ENCODE peak calls at places on chromosome 4, in four cellular contexts. One of them, this sample, is unnamed.

GRCh38 chr4:128393111-128393704 is 105.6 kb upstream of the PGRMC2 start:
- DNase-seq in ascending aorta: no peak
- DNase-seq in HCT116: no peak
- DNase-seq in cardiac muscle cell: peak; percentile 62
- DNase-seq in this sample: no peak

GRCh38 chr4:86706923-86707597 is 112.9 kb downstream of the PTPN13 start:
- DNase-seq in ascending aorta: no peak
- DNase-seq in HCT116: no peak
- DNase-seq in cardiac muscle cell: peak; percentile 32
- DNase-seq in this sample: no peak

GRCh38 chr4:74934822-74935326 is 2.0 kb downstream of the PARM1 start:
- DNase-seq in ascending aorta: no peak
- DNase-seq in HCT116: no peak
- DNase-seq in cardiac muscle cell: no peak
- DNase-seq in this sample: no peak

GRCh38 chr4:15167743-15168142 is 165.5 kb downstream of the CPEB2 start:
- DNase-seq in ascending aorta: no peak
- DNase-seq in HCT116: no peak
- DNase-seq in cardiac muscle cell: no peak
- DNase-seq in this sample: no peak

GRCh38 chr4:794911-795725 is 30.8 kb downstream of the CPLX1 start:
- DNase-seq in ascending aorta: no peak
- DNase-seq in HCT116: no peak
- DNase-seq in cardiac muscle cell: no peak
- DNase-seq in this sample: no peak

GRCh38 chr4:128840711-128841318 is 31.3 kb downstream of the JADE1 start:
- DNase-seq in ascending aorta: no peak
- DNase-seq in HCT116: no peak
- DNase-seq in cardiac muscle cell: no peak
- DNase-seq in this sample: no peak

GRCh38 chr4:148922497-148922896 is 480.3 kb upstream of the NR3C2 start:
- DNase-seq in ascending aorta: no peak
- DNase-seq in HCT116: no peak
- DNase-seq in cardiac muscle cell: no peak
- DNase-seq in this sample: no peak

GRCh38 chr4:128241425-128241913 is 46.1 kb downstream of the PGRMC2 start:
- DNase-seq in ascending aorta: no peak
- DNase-seq in HCT116: no peak
- DNase-seq in cardiac muscle cell: peak; percentile 95
- DNase-seq in this sample: no peak

GRCh38 chr4:1644906-1645657 is 39.0 kb downstream of the FAM53A start:
- DNase-seq in ascending aorta: no peak
- DNase-seq in HCT116: no peak
- DNase-seq in cardiac muscle cell: peak; percentile 75
- DNase-seq in this sample: no peak

GRCh38 chr4:825063-825968 is 613 bp downstream of the CPLX1 start:
- DNase-seq in ascending aorta: no peak
- DNase-seq in HCT116: no peak
- DNase-seq in cardiac muscle cell: peak; percentile 33
- DNase-seq in this sample: no peak

GRCh38 chr4:31086771-31087330 is 366.7 kb downstream of the PCDH7 start:
- DNase-seq in ascending aorta: no peak
- DNase-seq in HCT116: no peak
- DNase-seq in cardiac muscle cell: no peak
- DNase-seq in this sample: no peak

GRCh38 chr4:138178566-138178965 is 63.6 kb downstream of the SLC7A11 start:
- DNase-seq in ascending aorta: no peak
- DNase-seq in HCT116: no peak
- DNase-seq in cardiac muscle cell: peak; percentile 43
- DNase-seq in this sample: no peak

GRCh38 chr4:75935628-75936027 is 5.2 kb downstream of the NAAA start:
- DNase-seq in ascending aorta: no peak
- DNase-seq in HCT116: no peak
- DNase-seq in cardiac muscle cell: no peak
- DNase-seq in this sample: no peak

GRCh38 chr4:132132433-132132832 is 1016.7 kb upstream of the PCDH10 start:
- DNase-seq in ascending aorta: no peak
- DNase-seq in HCT116: no peak
- DNase-seq in cardiac muscle cell: no peak
- DNase-seq in this sample: no peak

GRCh38 chr4:11281720-11282119 is 147.0 kb downstream of the HS3ST1 start:
- DNase-seq in ascending aorta: no peak
- DNase-seq in HCT116: no peak
- DNase-seq in cardiac muscle cell: peak; percentile 48
- DNase-seq in this sample: no peak

GRCh38 chr4:54100607-54101189 is 735 bp downstream of the GSX2 start:
- DNase-seq in ascending aorta: no peak
- DNase-seq in HCT116: no peak
- DNase-seq in cardiac muscle cell: no peak
- DNase-seq in this sample: no peak

GRCh38 chr4:168505996-168506395 is 9.1 kb downstream of the PALLD start:
- DNase-seq in ascending aorta: no peak
- DNase-seq in HCT116: no peak
- DNase-seq in cardiac muscle cell: no peak
- DNase-seq in this sample: no peak

GRCh38 chr4:128565565-128566186 is 243.8 kb upstream of the JADE1 start:
- DNase-seq in ascending aorta: no peak
- DNase-seq in HCT116: peak; percentile 46
- DNase-seq in cardiac muscle cell: peak; percentile 67
- DNase-seq in this sample: no peak

GRCh38 chr4:159305129-159305528 is 202.2 kb downstream of the RAPGEF2 start:
- DNase-seq in ascending aorta: no peak
- DNase-seq in HCT116: no peak
- DNase-seq in cardiac muscle cell: no peak
- DNase-seq in this sample: no peak

GRCh38 chr4:110418641-110419040 is 57.3 kb upstream of the ENPEP start:
- DNase-seq in ascending aorta: no peak
- DNase-seq in HCT116: no peak
- DNase-seq in cardiac muscle cell: no peak
- DNase-seq in this sample: no peak

GRCh38 chr4:99405433-99406115 is 29.6 kb downstream of the ADH7 start:
- DNase-seq in ascending aorta: no peak
- DNase-seq in HCT116: peak; percentile 60
- DNase-seq in cardiac muscle cell: peak; percentile 92
- DNase-seq in this sample: no peak

GRCh38 chr4:2256781-2257191 is 5.1 kb downstream of the MXD4 start:
- DNase-seq in ascending aorta: peak; percentile 71
- DNase-seq in HCT116: no peak
- DNase-seq in cardiac muscle cell: peak; percentile 40
- DNase-seq in this sample: no peak

GRCh38 chr4:80335554-80336358 is at the start of gene CFAP299:
- DNase-seq in ascending aorta: no peak
- DNase-seq in HCT116: peak; percentile 70
- DNase-seq in cardiac muscle cell: peak; percentile 91
- DNase-seq in this sample: peak; percentile 14

GRCh38 chr4:38785901-38786402 is 3.2 kb upstream of the TLR10 start:
- DNase-seq in ascending aorta: no peak
- DNase-seq in HCT116: no peak
- DNase-seq in cardiac muscle cell: no peak
- DNase-seq in this sample: no peak

GRCh38 chr4:42515156-42515884 is 118.0 kb downstream of the SHISA3 start:
- DNase-seq in ascending aorta: no peak
- DNase-seq in HCT116: no peak
- DNase-seq in cardiac muscle cell: peak; percentile 70
- DNase-seq in this sample: no peak

GRCh38 chr4:78566834-78567501 is 15.4 kb downstream of the ANXA3 start:
- DNase-seq in ascending aorta: no peak
- DNase-seq in HCT116: no peak
- DNase-seq in cardiac muscle cell: no peak
- DNase-seq in this sample: no peak

GRCh38 chr4:27239651-27240050 is 379.0 kb downstream of the STIM2 start:
- DNase-seq in ascending aorta: no peak
- DNase-seq in HCT116: no peak
- DNase-seq in cardiac muscle cell: no peak
- DNase-seq in this sample: no peak

GRCh38 chr4:25111648-25112196 is 48.5 kb downstream of the SEPSECS start:
- DNase-seq in ascending aorta: no peak
- DNase-seq in HCT116: no peak
- DNase-seq in cardiac muscle cell: no peak
- DNase-seq in this sample: no peak

GRCh38 chr4:161252520-161253141 is 911.2 kb downstream of the FSTL5 start:
- DNase-seq in ascending aorta: no peak
- DNase-seq in HCT116: peak; percentile 28
- DNase-seq in cardiac muscle cell: peak; percentile 1
- DNase-seq in this sample: no peak

GRCh38 chr4:56276547-56276946 is 110.7 kb downstream of the AASDH start:
- DNase-seq in ascending aorta: no peak
- DNase-seq in HCT116: no peak
- DNase-seq in cardiac muscle cell: no peak
- DNase-seq in this sample: no peak

DNA sequence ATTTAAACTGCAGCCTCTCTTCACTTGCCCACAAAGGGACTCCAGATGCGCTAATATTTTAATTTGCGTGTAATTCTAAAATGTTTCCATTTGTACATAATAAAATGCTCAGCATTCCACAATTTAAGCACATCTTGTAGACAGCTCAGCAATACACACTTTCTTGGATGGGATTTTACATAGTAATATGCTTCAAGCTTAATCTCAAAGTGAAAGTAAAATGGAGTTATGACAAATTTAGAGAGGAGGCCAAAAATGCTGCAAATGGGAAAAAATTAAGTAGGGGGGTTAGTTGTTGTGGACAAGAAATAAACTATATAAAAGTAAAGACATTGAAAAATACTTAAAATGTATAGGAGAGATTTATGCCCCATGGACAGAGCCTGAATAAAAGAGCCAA is 149.1 kb downstream of the FBXO8 start:
- DNase-seq in ascending aorta: no peak
- DNase-seq in HCT116: no peak
- DNase-seq in cardiac muscle cell: no peak
- DNase-seq in this sample: no peak
- H3K4me3 ChIP-seq in ascending aorta: peak overlapping the region; percentile 5
- H3K4me3 ChIP-seq in HCT116: no peak overlapping the region
- H3K4me3 ChIP-seq in cardiac muscle cell: no peak overlapping the region
- H3K4me3 ChIP-seq in this sample: no peak overlapping the region

GRCh38 chr4:118077767-118078105 is 43.5 kb downstream of the NDST3 start:
- DNase-seq in ascending aorta: no peak
- DNase-seq in HCT116: no peak
- DNase-seq in cardiac muscle cell: no peak
- DNase-seq in this sample: no peak

GRCh38 chr4:118082182-118082581 is 47.9 kb downstream of the NDST3 start:
- DNase-seq in ascending aorta: no peak
- DNase-seq in HCT116: no peak
- DNase-seq in cardiac muscle cell: no peak
- DNase-seq in this sample: no peak

GRCh38 chr4:118076958-118077766 is 42.9 kb downstream of the NDST3 start:
- DNase-seq in ascending aorta: no peak
- DNase-seq in HCT116: peak; percentile 32
- DNase-seq in cardiac muscle cell: peak; percentile 57
- DNase-seq in this sample: peak; percentile 1
- TF ChIP-seq CTCF in ascending aorta: no peak
- TF ChIP-seq CTCF in HCT116: peak; percentile 66
- TF ChIP-seq CTCF in cardiac muscle cell: peak; percentile 67
- TF ChIP-seq CTCF in this sample: peak; percentile 81

GRCh38 chr4:5708171-5708828 is at the start of gene EVC2:
- DNase-seq in ascending aorta: no peak
- DNase-seq in HCT116: no peak
- DNase-seq in cardiac muscle cell: peak; percentile 80
- DNase-seq in this sample: no peak

GRCh38 chr4:5706486-5707290 is 1.7 kb downstream of the EVC2 start:
- DNase-seq in ascending aorta: no peak
- DNase-seq in HCT116: no peak
- DNase-seq in cardiac muscle cell: no peak
- DNase-seq in this sample: no peak

GRCh38 chr4:5708829-5709680 is 696 bp upstream of the EVC2 start:
- DNase-seq in ascending aorta: no peak
- DNase-seq in HCT116: no peak
- DNase-seq in cardiac muscle cell: no peak
- DNase-seq in this sample: no peak

GRCh38 chr4:5705672-5706310 is 2.6 kb downstream of the EVC2 start:
- DNase-seq in ascending aorta: no peak
- DNase-seq in HCT116: no peak
- DNase-seq in cardiac muscle cell: peak; percentile 69
- DNase-seq in this sample: no peak

DNA sequence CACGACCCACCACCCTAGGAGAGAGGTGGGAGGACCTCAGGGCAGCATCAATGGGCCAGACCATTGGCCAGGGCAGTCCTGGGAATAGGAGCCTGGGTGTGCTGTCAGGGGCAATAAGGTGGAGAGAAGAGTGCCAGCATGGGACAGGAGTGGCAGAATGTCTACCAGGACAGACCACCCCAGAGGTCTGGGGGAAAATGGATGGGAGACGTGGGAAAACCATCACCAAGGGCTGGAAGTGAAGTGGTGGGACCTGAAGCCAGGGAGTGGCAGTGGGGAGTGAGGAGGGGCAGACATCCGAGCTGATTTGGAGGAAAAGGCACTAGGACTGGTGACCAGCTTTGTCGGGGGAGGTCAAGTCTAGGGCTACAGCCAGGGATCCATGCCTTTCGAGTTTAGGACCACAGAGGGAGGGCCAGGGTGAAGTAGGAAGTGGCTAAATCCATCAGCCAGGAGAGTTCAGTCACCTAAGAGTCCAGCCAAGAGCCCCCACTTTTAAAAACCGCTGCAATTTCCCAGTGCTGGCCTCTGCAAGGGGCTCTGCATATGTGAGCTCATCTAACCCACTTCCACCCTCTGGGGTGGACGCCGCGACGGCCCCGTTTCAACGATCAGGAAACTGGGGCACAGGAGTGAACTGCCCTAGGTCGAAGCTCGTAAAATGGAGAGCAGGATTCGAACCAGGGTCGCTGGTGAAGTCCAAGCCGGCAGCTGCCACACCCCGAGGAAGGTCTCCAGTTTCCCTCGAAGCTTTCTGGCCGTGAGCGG is 809 bp downstream of the EVC2 start:
- DNase-seq in ascending aorta: no peak
- DNase-seq in HCT116: no peak
- DNase-seq in cardiac muscle cell: no peak
- DNase-seq in this sample: no peak
- H3K4me3 ChIP-seq in ascending aorta: peak overlapping the region; percentile 90
- H3K4me3 ChIP-seq in HCT116: no peak overlapping the region
- H3K4me3 ChIP-seq in cardiac muscle cell: peak overlapping the region; percentile 56
- H3K4me3 ChIP-seq in this sample: no peak overlapping the region

GRCh38 chr4:158016511-158016910 is 156.3 kb downstream of the GASK1B start:
- DNase-seq in ascending aorta: no peak
- DNase-seq in HCT116: no peak
- DNase-seq in cardiac muscle cell: peak; percentile 79
- DNase-seq in this sample: no peak
- TF ChIP-seq CTCF in ascending aorta: no peak
- TF ChIP-seq CTCF in HCT116: no peak
- TF ChIP-seq CTCF in cardiac muscle cell: no peak
- TF ChIP-seq CTCF in this sample: no peak